ENCODE peak calls at places on chromosomes 3 and 15, in seven cellular contexts. One of them, this sample, is unnamed.

GRCh38 chr3:107387555-107387954 is 10.3 kb downstream of the CCDC54 start:
- DNase-seq in Kasumi-1: no peak
- DNase-seq in fibroblast of lung: no peak
- DNase-seq in ELF-1: no peak
- DNase-seq in T-helper 2 cell: no peak
- DNase-seq in stimulated activated CD8-positive, alpha-beta memory T cell treated with anti-CD3 and anti-CD28 coated beads, Interleukin-7, amount 100 ng/mL, for 24 hours: no peak
- DNase-seq in left colon: no peak
- DNase-seq in this sample: no peak

GRCh38 chr15:24878153-24878552 is 76.6 kb upstream of the SNRPN start:
- DNase-seq in Kasumi-1: no peak
- DNase-seq in fibroblast of lung: peak; percentile 54
- DNase-seq in ELF-1: no peak
- DNase-seq in T-helper 2 cell: no peak
- DNase-seq in stimulated activated CD8-positive, alpha-beta memory T cell treated with anti-CD3 and anti-CD28 coated beads, Interleukin-7, amount 100 ng/mL, for 24 hours: no peak
- DNase-seq in left colon: no peak
- DNase-seq in this sample: no peak

GRCh38 chr15:88716543-88717341 is 77.9 kb downstream of the ISG20 start:
- DNase-seq in Kasumi-1: no peak
- DNase-seq in fibroblast of lung: no peak
- DNase-seq in ELF-1: no peak
- DNase-seq in T-helper 2 cell: no peak
- DNase-seq in stimulated activated CD8-positive, alpha-beta memory T cell treated with anti-CD3 and anti-CD28 coated beads, Interleukin-7, amount 100 ng/mL, for 24 hours: no peak
- DNase-seq in left colon: no peak
- DNase-seq in this sample: no peak

GRCh38 chr15:51281368-51281967 is 56.9 kb downstream of the CYP19A1 start:
- DNase-seq in Kasumi-1: peak; percentile 57
- DNase-seq in fibroblast of lung: peak; percentile 38
- DNase-seq in ELF-1: peak; percentile 80
- DNase-seq in T-helper 2 cell: no peak
- DNase-seq in stimulated activated CD8-positive, alpha-beta memory T cell treated with anti-CD3 and anti-CD28 coated beads, Interleukin-7, amount 100 ng/mL, for 24 hours: no peak
- DNase-seq in left colon: peak; percentile 76
- DNase-seq in this sample: no peak

GRCh38 chr15:73265536-73266153 is 103.1 kb downstream of the HCN4 start:
- DNase-seq in Kasumi-1: peak; percentile 34
- DNase-seq in fibroblast of lung: peak; percentile 40
- DNase-seq in ELF-1: peak; percentile 84
- DNase-seq in T-helper 2 cell: no peak
- DNase-seq in stimulated activated CD8-positive, alpha-beta memory T cell treated with anti-CD3 and anti-CD28 coated beads, Interleukin-7, amount 100 ng/mL, for 24 hours: peak; percentile 18
- DNase-seq in left colon: peak; percentile 34
- DNase-seq in this sample: peak; percentile 23

GRCh38 chr3:104909188-104909587 is 457.5 kb upstream of the ALCAM start:
- DNase-seq in Kasumi-1: no peak
- DNase-seq in fibroblast of lung: peak; percentile 79
- DNase-seq in ELF-1: no peak
- DNase-seq in T-helper 2 cell: no peak
- DNase-seq in stimulated activated CD8-positive, alpha-beta memory T cell treated with anti-CD3 and anti-CD28 coated beads, Interleukin-7, amount 100 ng/mL, for 24 hours: no peak
- DNase-seq in left colon: no peak
- DNase-seq in this sample: no peak

GRCh38 chr3:149512073-149512782 is 37.7 kb downstream of the TM4SF4 start:
- DNase-seq in Kasumi-1: peak; percentile 12
- DNase-seq in fibroblast of lung: peak; percentile 52
- DNase-seq in ELF-1: peak; percentile 72
- DNase-seq in T-helper 2 cell: no peak
- DNase-seq in stimulated activated CD8-positive, alpha-beta memory T cell treated with anti-CD3 and anti-CD28 coated beads, Interleukin-7, amount 100 ng/mL, for 24 hours: no peak
- DNase-seq in left colon: peak; percentile 58
- DNase-seq in this sample: no peak

GRCh38 chr3:167941234-167941995 is 154.3 kb downstream of the GOLIM4 start:
- DNase-seq in Kasumi-1: peak; percentile 99
- DNase-seq in fibroblast of lung: peak; percentile 96
- DNase-seq in ELF-1: no peak
- DNase-seq in T-helper 2 cell: no peak
- DNase-seq in stimulated activated CD8-positive, alpha-beta memory T cell treated with anti-CD3 and anti-CD28 coated beads, Interleukin-7, amount 100 ng/mL, for 24 hours: no peak
- DNase-seq in left colon: no peak
- DNase-seq in this sample: no peak

GRCh38 chr15:42707068-42707467 is 29.9 kb downstream of the CDAN1 start:
- DNase-seq in Kasumi-1: no peak
- DNase-seq in fibroblast of lung: peak; percentile 23
- DNase-seq in ELF-1: no peak
- DNase-seq in T-helper 2 cell: no peak
- DNase-seq in stimulated activated CD8-positive, alpha-beta memory T cell treated with anti-CD3 and anti-CD28 coated beads, Interleukin-7, amount 100 ng/mL, for 24 hours: no peak
- DNase-seq in left colon: no peak
- DNase-seq in this sample: no peak

GRCh38 chr3:30167511-30168135 is 438.8 kb upstream of the TGFBR2 start:
- DNase-seq in Kasumi-1: no peak
- DNase-seq in fibroblast of lung: peak; percentile 58
- DNase-seq in ELF-1: no peak
- DNase-seq in T-helper 2 cell: no peak
- DNase-seq in stimulated activated CD8-positive, alpha-beta memory T cell treated with anti-CD3 and anti-CD28 coated beads, Interleukin-7, amount 100 ng/mL, for 24 hours: no peak
- DNase-seq in left colon: no peak
- DNase-seq in this sample: no peak

GRCh38 chr3:42515976-42516375 is 13.5 kb downstream of the VIPR1 start:
- DNase-seq in Kasumi-1: no peak
- DNase-seq in fibroblast of lung: no peak
- DNase-seq in ELF-1: no peak
- DNase-seq in T-helper 2 cell: no peak
- DNase-seq in stimulated activated CD8-positive, alpha-beta memory T cell treated with anti-CD3 and anti-CD28 coated beads, Interleukin-7, amount 100 ng/mL, for 24 hours: no peak
- DNase-seq in left colon: no peak
- DNase-seq in this sample: no peak

GRCh38 chr3:141537866-141538265 is 51.0 kb downstream of the RASA2 start:
- DNase-seq in Kasumi-1: no peak
- DNase-seq in fibroblast of lung: no peak
- DNase-seq in ELF-1: no peak
- DNase-seq in T-helper 2 cell: no peak
- DNase-seq in stimulated activated CD8-positive, alpha-beta memory T cell treated with anti-CD3 and anti-CD28 coated beads, Interleukin-7, amount 100 ng/mL, for 24 hours: no peak
- DNase-seq in left colon: no peak
- DNase-seq in this sample: no peak

GRCh38 chr3:66297260-66297863 is 76.6 kb downstream of the SLC25A26 start:
- DNase-seq in Kasumi-1: no peak
- DNase-seq in fibroblast of lung: peak; percentile 57
- DNase-seq in ELF-1: no peak
- DNase-seq in T-helper 2 cell: no peak
- DNase-seq in stimulated activated CD8-positive, alpha-beta memory T cell treated with anti-CD3 and anti-CD28 coated beads, Interleukin-7, amount 100 ng/mL, for 24 hours: no peak
- DNase-seq in left colon: no peak
- DNase-seq in this sample: no peak

GRCh38 chr3:107897471-107898180 is 193.2 kb downstream of the CD47 start:
- DNase-seq in Kasumi-1: peak; percentile 26
- DNase-seq in fibroblast of lung: peak; percentile 70
- DNase-seq in ELF-1: no peak
- DNase-seq in T-helper 2 cell: no peak
- DNase-seq in stimulated activated CD8-positive, alpha-beta memory T cell treated with anti-CD3 and anti-CD28 coated beads, Interleukin-7, amount 100 ng/mL, for 24 hours: no peak
- DNase-seq in left colon: no peak
- DNase-seq in this sample: no peak

GRCh38 chr3:126522363-126522788 is 1.6 kb upstream of the CHST13 start:
- DNase-seq in Kasumi-1: peak; percentile 46
- DNase-seq in fibroblast of lung: peak; percentile 21
- DNase-seq in ELF-1: peak; percentile 72
- DNase-seq in T-helper 2 cell: no peak
- DNase-seq in stimulated activated CD8-positive, alpha-beta memory T cell treated with anti-CD3 and anti-CD28 coated beads, Interleukin-7, amount 100 ng/mL, for 24 hours: peak; percentile 17
- DNase-seq in left colon: peak; percentile 60
- DNase-seq in this sample: no peak

GRCh38 chr15:84773716-84774115 is 25.3 kb downstream of the ZNF592 start:
- DNase-seq in Kasumi-1: peak; percentile 33
- DNase-seq in fibroblast of lung: no peak
- DNase-seq in ELF-1: no peak
- DNase-seq in T-helper 2 cell: no peak
- DNase-seq in stimulated activated CD8-positive, alpha-beta memory T cell treated with anti-CD3 and anti-CD28 coated beads, Interleukin-7, amount 100 ng/mL, for 24 hours: no peak
- DNase-seq in left colon: no peak
- DNase-seq in this sample: no peak

GRCh38 chr15:45719490-45719889 is 84.7 kb downstream of the SQOR start:
- DNase-seq in Kasumi-1: no peak
- DNase-seq in fibroblast of lung: no peak
- DNase-seq in ELF-1: no peak
- DNase-seq in T-helper 2 cell: no peak
- DNase-seq in stimulated activated CD8-positive, alpha-beta memory T cell treated with anti-CD3 and anti-CD28 coated beads, Interleukin-7, amount 100 ng/mL, for 24 hours: no peak
- DNase-seq in left colon: no peak
- DNase-seq in this sample: no peak

GRCh38 chr3:160566499-160566898 is 1.1 kb upstream of the KPNA4 start:
- DNase-seq in Kasumi-1: peak; percentile 34
- DNase-seq in fibroblast of lung: no peak
- DNase-seq in ELF-1: no peak
- DNase-seq in T-helper 2 cell: no peak
- DNase-seq in stimulated activated CD8-positive, alpha-beta memory T cell treated with anti-CD3 and anti-CD28 coated beads, Interleukin-7, amount 100 ng/mL, for 24 hours: no peak
- DNase-seq in left colon: peak; percentile 14
- DNase-seq in this sample: no peak

GRCh38 chr15:28047277-28047676 is 51.8 kb downstream of the OCA2 start:
- DNase-seq in Kasumi-1: no peak
- DNase-seq in fibroblast of lung: no peak
- DNase-seq in ELF-1: no peak
- DNase-seq in T-helper 2 cell: no peak
- DNase-seq in stimulated activated CD8-positive, alpha-beta memory T cell treated with anti-CD3 and anti-CD28 coated beads, Interleukin-7, amount 100 ng/mL, for 24 hours: no peak
- DNase-seq in left colon: no peak
- DNase-seq in this sample: no peak

GRCh38 chr15:44084728-44085127 is 110.3 kb downstream of the FRMD5 start:
- DNase-seq in Kasumi-1: no peak
- DNase-seq in fibroblast of lung: peak; percentile 19
- DNase-seq in ELF-1: no peak
- DNase-seq in T-helper 2 cell: no peak
- DNase-seq in stimulated activated CD8-positive, alpha-beta memory T cell treated with anti-CD3 and anti-CD28 coated beads, Interleukin-7, amount 100 ng/mL, for 24 hours: no peak
- DNase-seq in left colon: no peak
- DNase-seq in this sample: no peak

GRCh38 chr3:52051444-52051843 is 4.9 kb downstream of the DUSP7 start:
- DNase-seq in Kasumi-1: no peak
- DNase-seq in fibroblast of lung: no peak
- DNase-seq in ELF-1: no peak
- DNase-seq in T-helper 2 cell: no peak
- DNase-seq in stimulated activated CD8-positive, alpha-beta memory T cell treated with anti-CD3 and anti-CD28 coated beads, Interleukin-7, amount 100 ng/mL, for 24 hours: no peak
- DNase-seq in left colon: no peak
- DNase-seq in this sample: no peak

GRCh38 chr15:66019826-66020398 is 150.6 kb downstream of the RAB11A start:
- DNase-seq in Kasumi-1: no peak
- DNase-seq in fibroblast of lung: no peak
- DNase-seq in ELF-1: no peak
- DNase-seq in T-helper 2 cell: no peak
- DNase-seq in stimulated activated CD8-positive, alpha-beta memory T cell treated with anti-CD3 and anti-CD28 coated beads, Interleukin-7, amount 100 ng/mL, for 24 hours: no peak
- DNase-seq in left colon: no peak
- DNase-seq in this sample: no peak

GRCh38 chr15:90030376-90030775 is 29.3 kb downstream of the ZNF710 start:
- DNase-seq in Kasumi-1: no peak
- DNase-seq in fibroblast of lung: no peak
- DNase-seq in ELF-1: no peak
- DNase-seq in T-helper 2 cell: no peak
- DNase-seq in stimulated activated CD8-positive, alpha-beta memory T cell treated with anti-CD3 and anti-CD28 coated beads, Interleukin-7, amount 100 ng/mL, for 24 hours: no peak
- DNase-seq in left colon: no peak
- DNase-seq in this sample: no peak

GRCh38 chr3:39149498-39150169 is 3.8 kb downstream of the CSRNP1 start:
- DNase-seq in Kasumi-1: no peak
- DNase-seq in fibroblast of lung: no peak
- DNase-seq in ELF-1: no peak
- DNase-seq in T-helper 2 cell: no peak
- DNase-seq in stimulated activated CD8-positive, alpha-beta memory T cell treated with anti-CD3 and anti-CD28 coated beads, Interleukin-7, amount 100 ng/mL, for 24 hours: no peak
- DNase-seq in left colon: no peak
- DNase-seq in this sample: no peak

GRCh38 chr15:82135645-82136044 is 89.8 kb upstream of the MEX3B start:
- DNase-seq in Kasumi-1: no peak
- DNase-seq in fibroblast of lung: peak; percentile 94
- DNase-seq in ELF-1: no peak
- DNase-seq in T-helper 2 cell: no peak
- DNase-seq in stimulated activated CD8-positive, alpha-beta memory T cell treated with anti-CD3 and anti-CD28 coated beads, Interleukin-7, amount 100 ng/mL, for 24 hours: no peak
- DNase-seq in left colon: no peak
- DNase-seq in this sample: no peak

GRCh38 chr3:133237380-133237779 is 162.5 kb upstream of the BFSP2 start:
- DNase-seq in Kasumi-1: no peak
- DNase-seq in fibroblast of lung: no peak
- DNase-seq in ELF-1: no peak
- DNase-seq in T-helper 2 cell: no peak
- DNase-seq in stimulated activated CD8-positive, alpha-beta memory T cell treated with anti-CD3 and anti-CD28 coated beads, Interleukin-7, amount 100 ng/mL, for 24 hours: no peak
- DNase-seq in left colon: no peak
- DNase-seq in this sample: no peak

GRCh38 chr3:38031022-38031994 is 1.9 kb upstream of the PLCD1 start:
- DNase-seq in Kasumi-1: no peak
- DNase-seq in fibroblast of lung: peak; percentile 38
- DNase-seq in ELF-1: no peak
- DNase-seq in T-helper 2 cell: no peak
- DNase-seq in stimulated activated CD8-positive, alpha-beta memory T cell treated with anti-CD3 and anti-CD28 coated beads, Interleukin-7, amount 100 ng/mL, for 24 hours: no peak
- DNase-seq in left colon: peak; percentile 79
- DNase-seq in this sample: peak; percentile 40

GRCh38 chr15:62059818-62060115 is 480 bp downstream of the VPS13C start:
- DNase-seq in Kasumi-1: peak; percentile 81
- DNase-seq in fibroblast of lung: peak; percentile 45
- DNase-seq in ELF-1: no peak
- DNase-seq in T-helper 2 cell: peak; percentile 18
- DNase-seq in stimulated activated CD8-positive, alpha-beta memory T cell treated with anti-CD3 and anti-CD28 coated beads, Interleukin-7, amount 100 ng/mL, for 24 hours: peak; percentile 28
- DNase-seq in left colon: peak; percentile 72
- DNase-seq in this sample: peak; percentile 42

GRCh38 chr3:13504161-13504831 is 24.2 kb downstream of the HDAC11 start:
- DNase-seq in Kasumi-1: no peak
- DNase-seq in fibroblast of lung: peak; percentile 39
- DNase-seq in ELF-1: peak; percentile 53
- DNase-seq in T-helper 2 cell: no peak
- DNase-seq in stimulated activated CD8-positive, alpha-beta memory T cell treated with anti-CD3 and anti-CD28 coated beads, Interleukin-7, amount 100 ng/mL, for 24 hours: no peak
- DNase-seq in left colon: no peak
- DNase-seq in this sample: no peak

GRCh38 chr3:61015840-61016239 is 235.4 kb downstream of the FHIT start:
- DNase-seq in Kasumi-1: no peak
- DNase-seq in fibroblast of lung: no peak
- DNase-seq in ELF-1: no peak
- DNase-seq in T-helper 2 cell: no peak
- DNase-seq in stimulated activated CD8-positive, alpha-beta memory T cell treated with anti-CD3 and anti-CD28 coated beads, Interleukin-7, amount 100 ng/mL, for 24 hours: no peak
- DNase-seq in left colon: no peak
- DNase-seq in this sample: no peak